ENCODE peak calls at places on chromosomes 2 and 18, in seven cellular contexts. One of them, this sample, is unnamed.

GRCh38 chr2:113175101-113175628 is 1.4 kb downstream of the PSD4 start:
- DNase-seq in activated B cell treated with CpG ODN at 0.5 μM for 24 hours: peak
- DNase-seq in GM23338: no peak
- DNase-seq in GM10248: peak
- DNase-seq in cardiac fibroblast: no peak
- DNase-seq in psoas muscle: no peak
- DNase-seq in upper lobe of right lung: no peak
- DNase-seq in this sample: peak

GRCh38 chr2:39667142-39667880 is 1.6 kb downstream of the TMEM178A start:
- DNase-seq in activated B cell treated with CpG ODN at 0.5 μM for 24 hours: no peak
- DNase-seq in upper lobe of right lung: no peak
- DNase-seq in cardiac fibroblast: no peak
- DNase-seq in GM10248: no peak
- DNase-seq in psoas muscle: no peak
- DNase-seq in GM23338: no peak
- DNase-seq in this sample: no peak

GRCh38 chr2:222907790-222908431 is 47.1 kb downstream of the ACSL3 start:
- DNase-seq in cardiac fibroblast: peak
- DNase-seq in psoas muscle: no peak
- DNase-seq in GM10248: no peak
- DNase-seq in activated B cell treated with CpG ODN at 0.5 μM for 24 hours: no peak
- DNase-seq in GM23338: peak
- DNase-seq in upper lobe of right lung: no peak
- DNase-seq in this sample: no peak

GRCh38 chr18:11511434-11512095 is 97.8 kb upstream of the SLC35G4 start:
- DNase-seq in activated B cell treated with CpG ODN at 0.5 μM for 24 hours: no peak
- DNase-seq in upper lobe of right lung: no peak
- DNase-seq in GM23338: no peak
- DNase-seq in psoas muscle: no peak
- DNase-seq in GM10248: peak
- DNase-seq in cardiac fibroblast: no peak
- DNase-seq in this sample: peak

GRCh38 chr2:165055081-165055879 is 100.0 kb upstream of the SLC38A11 start:
- DNase-seq in cardiac fibroblast: peak
- DNase-seq in upper lobe of right lung: no peak
- DNase-seq in psoas muscle: no peak
- DNase-seq in GM23338: no peak
- DNase-seq in activated B cell treated with CpG ODN at 0.5 μM for 24 hours: no peak
- DNase-seq in GM10248: no peak
- DNase-seq in this sample: no peak

GRCh38 chr2:223944166-223944703 is 900 bp downstream of the WDFY1 start:
- DNase-seq in activated B cell treated with CpG ODN at 0.5 μM for 24 hours: peak
- DNase-seq in GM23338: peak
- DNase-seq in GM10248: no peak
- DNase-seq in cardiac fibroblast: no peak
- DNase-seq in psoas muscle: peak
- DNase-seq in upper lobe of right lung: peak
- DNase-seq in this sample: peak

GRCh38 chr2:194020155-194020554 is 1636.9 kb upstream of the SLC39A10 start:
- DNase-seq in upper lobe of right lung: no peak
- DNase-seq in psoas muscle: no peak
- DNase-seq in GM23338: no peak
- DNase-seq in activated B cell treated with CpG ODN at 0.5 μM for 24 hours: no peak
- DNase-seq in cardiac fibroblast: no peak
- DNase-seq in GM10248: no peak
- DNase-seq in this sample: no peak

GRCh38 chr2:26801796-26802195 is 15.9 kb downstream of the CENPA start:
- DNase-seq in GM23338: no peak
- DNase-seq in activated B cell treated with CpG ODN at 0.5 μM for 24 hours: no peak
- DNase-seq in GM10248: no peak
- DNase-seq in psoas muscle: no peak
- DNase-seq in cardiac fibroblast: no peak
- DNase-seq in upper lobe of right lung: no peak
- DNase-seq in this sample: no peak

GRCh38 chr2:64143154-64144056 is 815 bp downstream of the PELI1 start:
- DNase-seq in activated B cell treated with CpG ODN at 0.5 μM for 24 hours: no peak
- DNase-seq in GM10248: peak
- DNase-seq in psoas muscle: peak
- DNase-seq in cardiac fibroblast: peak
- DNase-seq in upper lobe of right lung: peak
- DNase-seq in GM23338: peak
- DNase-seq in this sample: peak

GRCh38 chr18:79949571-79950439 is 1.6 kb downstream of the SLC66A2 start:
- DNase-seq in psoas muscle: peak
- DNase-seq in GM10248: no peak
- DNase-seq in GM23338: no peak
- DNase-seq in upper lobe of right lung: no peak
- DNase-seq in cardiac fibroblast: peak
- DNase-seq in activated B cell treated with CpG ODN at 0.5 μM for 24 hours: no peak
- DNase-seq in this sample: peak

GRCh38 chr2:73091164-73091563 is 19.7 kb upstream of the SFXN5 start:
- DNase-seq in cardiac fibroblast: peak
- DNase-seq in psoas muscle: no peak
- DNase-seq in activated B cell treated with CpG ODN at 0.5 μM for 24 hours: no peak
- DNase-seq in GM23338: no peak
- DNase-seq in GM10248: no peak
- DNase-seq in upper lobe of right lung: no peak
- DNase-seq in this sample: no peak

GRCh38 chr18:62239475-62239874 is 52.4 kb downstream of the RELCH start:
- DNase-seq in GM23338: peak
- DNase-seq in upper lobe of right lung: no peak
- DNase-seq in GM10248: no peak
- DNase-seq in psoas muscle: no peak
- DNase-seq in cardiac fibroblast: no peak
- DNase-seq in activated B cell treated with CpG ODN at 0.5 μM for 24 hours: no peak
- DNase-seq in this sample: no peak

GRCh38 chr2:221518201-221518936 is 53.7 kb downstream of the EPHA4 start:
- DNase-seq in activated B cell treated with CpG ODN at 0.5 μM for 24 hours: no peak
- DNase-seq in GM10248: no peak
- DNase-seq in psoas muscle: no peak
- DNase-seq in GM23338: no peak
- DNase-seq in cardiac fibroblast: peak
- DNase-seq in upper lobe of right lung: no peak
- DNase-seq in this sample: no peak

GRCh38 chr2:188444106-188444835 is 152.6 kb downstream of the GULP1 start:
- DNase-seq in activated B cell treated with CpG ODN at 0.5 μM for 24 hours: no peak
- DNase-seq in cardiac fibroblast: peak
- DNase-seq in GM23338: no peak
- DNase-seq in GM10248: no peak
- DNase-seq in upper lobe of right lung: no peak
- DNase-seq in psoas muscle: no peak
- DNase-seq in this sample: no peak

GRCh38 chr2:68839260-68839833 is 31.9 kb downstream of the BMP10 start:
- DNase-seq in cardiac fibroblast: no peak
- DNase-seq in psoas muscle: no peak
- DNase-seq in activated B cell treated with CpG ODN at 0.5 μM for 24 hours: no peak
- DNase-seq in upper lobe of right lung: no peak
- DNase-seq in GM10248: peak
- DNase-seq in GM23338: peak
- DNase-seq in this sample: peak
- TF ChIP-seq CTCF in cardiac fibroblast: peak
- TF ChIP-seq CTCF in psoas muscle: peak
- TF ChIP-seq CTCF in activated B cell treated with CpG ODN at 0.5 μM for 24 hours: no peak
- TF ChIP-seq CTCF in upper lobe of right lung: peak
- TF ChIP-seq CTCF in GM10248: no peak
- TF ChIP-seq CTCF in GM23338: peak
- TF ChIP-seq CTCF in this sample: peak

GRCh38 chr2:101188683-101189405 is 37.7 kb upstream of the TBC1D8 start:
- DNase-seq in activated B cell treated with CpG ODN at 0.5 μM for 24 hours: no peak
- DNase-seq in cardiac fibroblast: peak
- DNase-seq in GM23338: peak
- DNase-seq in upper lobe of right lung: no peak
- DNase-seq in GM10248: no peak
- DNase-seq in psoas muscle: no peak
- DNase-seq in this sample: no peak
- TF ChIP-seq CTCF in activated B cell treated with CpG ODN at 0.5 μM for 24 hours: no peak
- TF ChIP-seq CTCF in cardiac fibroblast: peak
- TF ChIP-seq CTCF in GM23338: peak
- TF ChIP-seq CTCF in upper lobe of right lung: peak
- TF ChIP-seq CTCF in GM10248: peak
- TF ChIP-seq CTCF in psoas muscle: peak
- TF ChIP-seq CTCF in this sample: no peak

DNA sequence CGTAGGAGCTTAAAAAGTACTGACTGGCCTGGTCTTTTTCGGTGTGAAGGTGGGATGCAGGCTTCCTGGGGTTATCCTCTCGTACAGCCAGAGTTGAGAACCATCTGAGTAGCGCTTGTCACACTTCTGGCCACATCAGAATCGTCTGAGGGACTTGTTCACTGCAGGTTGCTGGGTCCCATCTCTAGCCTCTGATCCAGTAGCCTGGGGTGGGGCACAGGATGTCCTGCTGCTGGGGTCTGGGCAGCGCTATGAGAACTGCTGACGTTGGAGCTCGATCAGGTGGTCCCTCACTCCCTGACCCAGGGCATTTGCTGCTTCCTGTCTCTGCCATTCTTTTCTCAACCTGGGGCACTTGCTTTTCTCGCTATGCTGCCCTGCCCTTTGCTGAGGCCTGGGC is 7.1 kb upstream of the IL1R2 start:
- DNase-seq in cardiac fibroblast: no peak
- DNase-seq in GM10248: no peak
- DNase-seq in activated B cell treated with CpG ODN at 0.5 μM for 24 hours: no peak
- DNase-seq in GM23338: no peak
- DNase-seq in upper lobe of right lung: no peak
- DNase-seq in psoas muscle: no peak
- DNase-seq in this sample: no peak
- TF ChIP-seq CTCF in cardiac fibroblast: no peak
- TF ChIP-seq CTCF in GM10248: no peak
- TF ChIP-seq CTCF in activated B cell treated with CpG ODN at 0.5 μM for 24 hours: no peak
- TF ChIP-seq CTCF in GM23338: no peak
- TF ChIP-seq CTCF in upper lobe of right lung: no peak
- TF ChIP-seq CTCF in psoas muscle: no peak
- TF ChIP-seq CTCF in this sample: no peak

GRCh38 chr2:37768491-37768925 is 97.1 kb upstream of the CDC42EP3 start:
- DNase-seq in GM10248: no peak
- DNase-seq in cardiac fibroblast: peak
- DNase-seq in psoas muscle: no peak
- DNase-seq in GM23338: peak
- DNase-seq in activated B cell treated with CpG ODN at 0.5 μM for 24 hours: no peak
- DNase-seq in upper lobe of right lung: no peak
- DNase-seq in this sample: no peak
- TF ChIP-seq CTCF in GM10248: no peak
- TF ChIP-seq CTCF in cardiac fibroblast: no peak
- TF ChIP-seq CTCF in psoas muscle: no peak
- TF ChIP-seq CTCF in GM23338: no peak
- TF ChIP-seq CTCF in activated B cell treated with CpG ODN at 0.5 μM for 24 hours: no peak
- TF ChIP-seq CTCF in upper lobe of right lung: no peak
- TF ChIP-seq CTCF in this sample: no peak

GRCh38 chr2:213627835-213628234 is 343.6 kb downstream of the SPAG16 start:
- DNase-seq in GM23338: no peak
- DNase-seq in upper lobe of right lung: no peak
- DNase-seq in activated B cell treated with CpG ODN at 0.5 μM for 24 hours: no peak
- DNase-seq in psoas muscle: no peak
- DNase-seq in cardiac fibroblast: no peak
- DNase-seq in GM10248: peak
- DNase-seq in this sample: no peak

GRCh38 chr2:213627054-213627710 is 342.9 kb downstream of the SPAG16 start:
- DNase-seq in psoas muscle: no peak
- DNase-seq in upper lobe of right lung: no peak
- DNase-seq in cardiac fibroblast: no peak
- DNase-seq in activated B cell treated with CpG ODN at 0.5 μM for 24 hours: no peak
- DNase-seq in GM23338: peak
- DNase-seq in GM10248: peak
- DNase-seq in this sample: peak
- TF ChIP-seq CTCF in psoas muscle: no peak
- TF ChIP-seq CTCF in upper lobe of right lung: no peak
- TF ChIP-seq CTCF in cardiac fibroblast: no peak
- TF ChIP-seq CTCF in activated B cell treated with CpG ODN at 0.5 μM for 24 hours: no peak
- TF ChIP-seq CTCF in GM23338: no peak
- TF ChIP-seq CTCF in GM10248: no peak
- TF ChIP-seq CTCF in this sample: no peak

GRCh38 chr2:203720922-203721672 is 14.7 kb downstream of the CD28 start:
- DNase-seq in GM10248: no peak
- DNase-seq in psoas muscle: no peak
- DNase-seq in upper lobe of right lung: no peak
- DNase-seq in cardiac fibroblast: no peak
- DNase-seq in GM23338: peak
- DNase-seq in activated B cell treated with CpG ODN at 0.5 μM for 24 hours: no peak
- DNase-seq in this sample: no peak
- TF ChIP-seq CTCF in GM10248: no peak
- TF ChIP-seq CTCF in psoas muscle: no peak
- TF ChIP-seq CTCF in upper lobe of right lung: no peak
- TF ChIP-seq CTCF in cardiac fibroblast: no peak
- TF ChIP-seq CTCF in GM23338: no peak
- TF ChIP-seq CTCF in activated B cell treated with CpG ODN at 0.5 μM for 24 hours: no peak
- TF ChIP-seq CTCF in this sample: no peak

GRCh38 chr18:31878358-31878757 is 64.6 kb downstream of the TRAPPC8 start:
- DNase-seq in cardiac fibroblast: no peak
- DNase-seq in GM10248: no peak
- DNase-seq in psoas muscle: no peak
- DNase-seq in activated B cell treated with CpG ODN at 0.5 μM for 24 hours: no peak
- DNase-seq in upper lobe of right lung: no peak
- DNase-seq in GM23338: no peak
- DNase-seq in this sample: no peak
- TF ChIP-seq CTCF in cardiac fibroblast: no peak
- TF ChIP-seq CTCF in GM10248: no peak
- TF ChIP-seq CTCF in psoas muscle: no peak
- TF ChIP-seq CTCF in activated B cell treated with CpG ODN at 0.5 μM for 24 hours: no peak
- TF ChIP-seq CTCF in upper lobe of right lung: no peak
- TF ChIP-seq CTCF in GM23338: no peak
- TF ChIP-seq CTCF in this sample: no peak